ENCODE peak calls at places on chromosomes 5 and 9, in four cellular contexts. H is posterior cingulate gyrus, A is HAP-1, C is adrenal gland. P is an unnamed sample.

GRCh38 chr5:174801798-174802197 is 77.4 kb downstream of the MSX2 start:
- DNase-seq in C (no peak), H (no peak), A (no peak), P (no peak)

GRCh38 chr5:87243161-87243877 is 24.4 kb upstream of the RASA1 start:
- DNase-seq in C (no peak), A (no peak), H (no peak), P (no peak)

GRCh38 chr9:137878957-137879555 is 1.5 kb downstream of the CACNA1B start:
- DNase-seq in H (no peak), C (no peak), A (no peak), P (no peak)

GRCh38 chr5:57993866-57994265 is 466.0 kb downstream of the PLK2 start:
- DNase-seq in H (no peak), A (no peak), C (no peak), P (no peak)

GRCh38 chr9:22229069-22229468 is 217.6 kb upstream of the DMRTA1 start:
- DNase-seq in C (no peak), H (no peak), A (no peak), P (no peak)

GRCh38 chr5:57824047-57824446 is 341.4 kb upstream of the ACTBL2 start:
- DNase-seq in C (no peak), H (no peak), A (no peak), P (no peak)

GRCh38 chr5:1285141-1285540 is 9.7 kb downstream of the TERT start:
- DNase-seq in C (no peak), H (no peak), A (no peak), P (no peak)

GRCh38 chr5:9722826-9723225 is 92.7 kb upstream of the TAS2R1 start:
- DNase-seq in H (no peak), A (no peak), C (no peak), P (no peak)

GRCh38 chr9:133146746-133147411 is 16.8 kb downstream of the GBGT1 start:
- DNase-seq in C (no peak), H (no peak), A (no peak), P (no peak)

GRCh38 chr9:121272401-121272948 is 4.5 kb downstream of the GSN start:
- DNase-seq in A (no peak), H (no peak), C (no peak), P (no peak)

GRCh38 chr5:148397968-148398595 is 14.3 kb downstream of the FBXO38 start:
- DNase-seq in C (no peak), H (no peak), A (no peak), P (no peak)

GRCh38 chr9:112069318-112070169 is 105.6 kb downstream of the SUSD1 start:
- DNase-seq in H (no peak), C (no peak), A (no peak), P (peak)

GRCh38 chr9:115015018-115015635 is 84.7 kb upstream of the TNFSF8 start:
- DNase-seq in A (peak), H (peak), C (no peak), P (no peak)

GRCh38 chr9:2824564-2824963 is 19.3 kb downstream of the PUM3 start:
- DNase-seq in A (peak), C (no peak), H (no peak), P (no peak)

GRCh38 chr9:27445057-27445990 is 78.8 kb upstream of the IFNK start:
- DNase-seq in H (no peak), A (no peak), C (no peak), P (no peak)